ENCODE peak calls at places on chromosomes 3 and 15, in ten cellular contexts. A is fibroblast of lung, I is fibroblast of the aortic adventitia, D is neural crest cell, F is HFF-Myc, S is hepatocyte, G is fibroblast of mammary gland, P is cardiac fibroblast, C is foreskin keratinocyte, H is right atrium auricular region. L is an unnamed sample.

GRCh38 chr15:59299919-59300617 is 72.6 kb downstream of the MYO1E start:
- DNase-seq in H (peak; percentile 91), A (peak; percentile 98), S (peak; percentile 46), I (peak; percentile 97), P (peak; percentile 97), G (peak; percentile 100), F (peak; percentile 95), C (peak; percentile 92), D (no peak), L (no peak)

GRCh38 chr3:52022323-52023100 is 26.8 kb upstream of the RPL29 start:
- DNase-seq in G (peak; percentile 29), D (no peak), H (no peak), F (no peak), I (no peak), P (no peak), S (no peak), A (peak; percentile 42), C (no peak), L (no peak)

GRCh38 chr15:79310985-79311900 is at the start of gene TMED3:
- DNase-seq in P (peak; percentile 87), S (peak; percentile 94), G (peak; percentile 81), I (peak; percentile 81), C (peak; percentile 55), F (peak; percentile 70), A (peak; percentile 86), D (peak; percentile 68), H (no peak), L (peak; percentile 95)

GRCh38 chr15:43775411-43775965 is 1.3 kb downstream of the ELL3 start:
- DNase-seq in C (peak; percentile 74), D (peak; percentile 14), I (peak; percentile 30), P (no peak), G (peak; percentile 59), H (no peak), F (peak; percentile 44), S (peak; percentile 85), A (peak; percentile 48), L (no peak)

GRCh38 chr15:62119224-62119925 is 45.7 kb downstream of the C2CD4B start:
- DNase-seq in D (no peak), C (peak; percentile 97), A (peak; percentile 97), G (peak; percentile 96), S (peak; percentile 73), P (peak; percentile 94), H (no peak), I (peak; percentile 95), F (peak; percentile 87), L (no peak)

GRCh38 chr3:10357592-10358308 is 36.8 kb upstream of the SEC13 start:
- DNase-seq in A (peak; percentile 88), D (no peak), S (peak; percentile 49), H (no peak), P (peak; percentile 93), F (peak; percentile 31), G (peak; percentile 88), C (no peak), I (peak; percentile 90), L (peak; percentile 92)

GRCh38 chr3:69665026-69665739 is 74.1 kb upstream of the MITF start:
- DNase-seq in C (peak; percentile 66), H (peak; percentile 67), S (peak; percentile 66), I (peak; percentile 24), D (no peak), F (no peak), A (peak; percentile 75), P (peak; percentile 52), G (no peak), L (no peak)

GRCh38 chr15:74787251-74788041 is 5.6 kb downstream of the CSK start:
- DNase-seq in D (peak; percentile 58), C (no peak), H (peak; percentile 84), F (peak; percentile 52), G (peak; percentile 61), I (peak; percentile 54), A (peak; percentile 74), S (peak; percentile 70), P (peak; percentile 70), L (no peak)

GRCh38 chr3:56795807-56796185 is 6.0 kb downstream of the ARHGEF3 start:
- DNase-seq in S (no peak), C (no peak), G (no peak), A (no peak), P (no peak), I (no peak), H (no peak), F (no peak), D (no peak), L (no peak)

GRCh38 chr15:57946491-57947048 is 118.9 kb downstream of the ALDH1A2 start:
- DNase-seq in H (no peak), I (no peak), C (no peak), S (no peak), F (no peak), A (no peak), G (no peak), P (no peak), D (no peak), L (no peak)

GRCh38 chr3:131812433-131812832 is 222.4 kb downstream of the CPNE4 start:
- DNase-seq in S (no peak), A (no peak), D (no peak), F (no peak), P (no peak), I (no peak), G (no peak), C (peak; percentile 14), H (no peak), L (no peak)

DNA sequence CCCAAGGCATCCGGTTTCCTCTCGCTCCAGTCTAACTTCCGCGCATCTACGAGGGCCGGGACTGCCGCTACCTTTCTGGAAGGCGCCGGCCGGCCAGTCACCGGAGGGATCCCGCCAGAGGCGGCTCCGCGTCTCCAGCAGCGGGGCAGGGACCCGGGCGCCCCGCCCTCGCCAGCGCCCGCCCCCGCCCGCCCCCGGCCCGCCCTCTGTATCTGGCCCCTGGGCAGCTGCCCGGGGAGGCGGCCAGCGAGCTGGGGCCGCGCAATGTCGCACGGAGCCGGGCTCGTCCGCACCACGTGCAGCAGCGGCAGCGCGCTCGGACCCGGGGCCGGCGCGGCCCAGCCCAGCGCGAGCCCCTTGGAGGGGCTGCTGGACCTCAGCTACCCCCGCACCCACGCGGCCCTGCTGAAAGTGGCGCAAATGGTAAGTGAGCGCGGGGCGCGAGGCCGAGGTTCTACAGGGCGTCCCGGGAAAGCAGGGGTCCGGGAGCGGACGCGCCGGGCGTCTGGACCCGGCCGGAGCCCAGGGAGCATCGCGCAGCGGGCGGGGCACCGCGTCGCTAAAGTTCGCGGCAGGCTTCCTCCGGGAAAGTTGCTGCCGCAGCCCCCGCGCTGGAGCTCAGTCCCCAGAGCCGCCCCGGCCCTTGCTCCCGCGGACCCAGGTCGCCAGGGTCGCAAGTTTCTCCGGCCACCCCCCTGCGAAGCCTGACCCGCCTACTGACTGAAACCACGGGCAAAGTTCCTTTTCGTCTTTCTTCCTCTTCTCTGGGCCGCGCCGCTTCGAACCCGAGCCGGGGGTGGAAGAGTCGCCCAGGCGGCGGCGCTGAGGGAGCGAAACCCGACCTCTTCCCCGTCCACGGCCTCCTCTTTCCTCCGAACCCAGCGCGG is at the start of gene CMTM7:
- DNase-seq in D (peak; percentile 45), C (no peak), S (peak; percentile 81), P (peak; percentile 74), I (peak; percentile 37), G (peak; percentile 50), F (no peak), H (peak; percentile 66), A (peak; percentile 53), L (peak; percentile 86)
- TF ChIP-seq CTCF in D (no peak), C (no peak), S (peak; percentile 6), P (no peak), I (peak; percentile 2), G (no peak), F (no peak), H (no peak), A (no peak), L (no peak)

GRCh38 chr3:117549716-117550115 is 840.1 kb downstream of the TUSC7 start:
- DNase-seq in F (no peak), S (no peak), I (peak; percentile 25), G (peak; percentile 18), A (no peak), P (no peak), H (no peak), C (no peak), D (no peak), L (no peak)
- TF ChIP-seq CTCF in F (no peak), S (no peak), I (peak; percentile 5), G (peak; percentile 34), A (peak; percentile 17), P (no peak), H (no peak), C (peak; percentile 32), D (peak; percentile 33), L (peak; percentile 25)

GRCh38 chr15:45169608-45170480 is 17.9 kb downstream of the SHF start:
- DNase-seq in F (no peak), G (no peak), P (no peak), D (no peak), H (no peak), I (no peak), C (no peak), A (no peak), S (no peak), L (no peak)

GRCh38 chr15:45166792-45167630 is 20.8 kb downstream of the SHF start:
- DNase-seq in S (peak; percentile 91), I (peak; percentile 80), P (peak; percentile 87), H (peak; percentile 87), C (peak; percentile 24), F (peak; percentile 47), G (peak; percentile 77), D (peak; percentile 72), A (peak; percentile 83), L (peak; percentile 91)

GRCh38 chr15:45168751-45169551 is 18.8 kb downstream of the SHF start:
- DNase-seq in G (no peak), H (no peak), D (no peak), C (no peak), F (no peak), S (no peak), P (no peak), A (no peak), I (no peak), L (peak; percentile 80)

GRCh38 chr15:45168286-45168685 is 19.5 kb downstream of the SHF start:
- DNase-seq in P (no peak), H (no peak), D (no peak), G (no peak), I (no peak), F (no peak), C (no peak), S (no peak), A (no peak), L (no peak)

DNA sequence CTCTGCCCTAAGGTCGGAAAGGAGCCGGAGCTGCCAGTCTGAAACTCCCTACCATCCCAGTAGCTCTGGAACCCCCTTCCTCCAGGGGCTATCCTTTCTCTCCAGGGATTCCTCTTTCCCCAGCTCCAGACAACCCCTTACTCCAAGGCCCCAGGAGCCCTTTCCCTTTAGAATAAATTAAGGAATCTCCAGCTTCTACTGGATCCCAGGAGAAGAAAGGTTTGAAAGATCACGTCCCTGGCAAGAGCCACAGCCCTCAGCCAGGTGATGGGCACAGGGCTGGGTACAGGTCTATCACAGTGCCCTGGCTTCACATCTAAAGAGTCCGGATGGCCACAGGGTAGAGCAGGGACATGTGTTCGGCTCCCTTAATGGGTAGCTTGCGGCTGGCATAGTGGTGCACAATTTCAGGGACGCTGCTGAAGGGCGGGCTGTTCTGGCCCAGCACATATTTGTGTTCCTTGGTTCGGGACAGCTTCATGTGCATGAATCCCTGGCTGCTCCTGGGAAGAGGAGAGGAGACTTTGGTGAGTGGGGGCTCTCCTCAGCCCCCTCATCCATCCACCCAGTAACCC is 20.0 kb downstream of the SHF start:
- DNase-seq in P (no peak), I (no peak), S (no peak), G (no peak), C (no peak), A (no peak), F (no peak), D (no peak), H (no peak), L (no peak)
- TF ChIP-seq CTCF in P (no peak), I (no peak), S (no peak), G (no peak), C (no peak), A (no peak), F (no peak), D (no peak), H (no peak), L (no peak)

GRCh38 chr3:29285356-29286070 is 4.6 kb downstream of the RBMS3 start:
- DNase-seq in S (no peak), H (no peak), A (peak; percentile 46), F (no peak), I (peak; percentile 71), G (peak; percentile 55), D (no peak), C (peak; percentile 25), P (peak; percentile 75), L (no peak)
- TF ChIP-seq CTCF in S (no peak), H (no peak), A (no peak), F (no peak), I (no peak), G (no peak), D (no peak), C (no peak), P (no peak), L (no peak)